ENCODE peak calls at places on chromosomes 2 and 18, in six cellular contexts. I, L, P, D, B and S are unnamed samples.
A peak's percentile ranks its signal among the peaks of the same experiment; 100 is the strongest.

GRCh38 chr2:236434593-236434992 is 135.0 kb upstream of the ACKR3 start:
- DNase-seq in D (no peak), I (no peak), L (no peak), P (no peak), B (no peak), S (no peak)

GRCh38 chr2:106956416-106956815 is 70.4 kb upstream of the ST6GAL2 start:
- DNase-seq in I (no peak), P (no peak), B (no peak), L (no peak), D (no peak), S (no peak)

GRCh38 chr2:134446431-134447091 is 192.7 kb downstream of the MGAT5 start:
- DNase-seq in D (no peak), I (no peak), L (no peak), P (no peak), B (no peak), S (no peak)

GRCh38 chr2:48482313-48482712 is 47.6 kb upstream of the STON1 start:
- DNase-seq in D (no peak), L (no peak), P (no peak), I (no peak), B (no peak), S (no peak)

GRCh38 chr2:204487447-204488229 is 57.6 kb upstream of the PARD3B start:
- DNase-seq in P (no peak), L (no peak), B (no peak), D (no peak), I (peak; percentile 22), S (no peak)

GRCh38 chr2:136407113-136407951 is 289.4 kb upstream of the CXCR4 start:
- DNase-seq in P (no peak), L (no peak), I (no peak), D (no peak), B (no peak), S (no peak)

GRCh38 chr18:67310826-67311225 is 205.7 kb downstream of the DSEL start:
- DNase-seq in L (no peak), B (no peak), D (no peak), P (no peak), I (no peak), S (no peak)

GRCh38 chr2:120736955-120737801 is 1.5 kb downstream of the GLI2 start:
- DNase-seq in D (no peak), L (no peak), P (peak; percentile 71), B (no peak), I (no peak), S (no peak)

GRCh38 chr18:27595121-27595848 is 410.2 kb upstream of the CHST9 start:
- DNase-seq in L (no peak), B (no peak), P (no peak), D (no peak), I (no peak), S (no peak)

GRCh38 chr2:33488178-33488690 is 11.8 kb downstream of the RASGRP3 start:
- DNase-seq in B (no peak), D (no peak), I (no peak), L (no peak), P (no peak), S (no peak)

GRCh38 chr18:60372598-60372997 is at the start of gene MC4R:
- DNase-seq in I (no peak), B (no peak), D (no peak), L (no peak), P (no peak), S (no peak)

GRCh38 chr18:71899707-71900483 is 644.2 kb downstream of the CBLN2 start:
- DNase-seq in P (no peak), B (no peak), I (no peak), L (no peak), D (no peak), S (no peak)

GRCh38 chr2:72676341-72677025 is 149.3 kb downstream of the EXOC6B start:
- DNase-seq in D (no peak), P (no peak), L (no peak), B (no peak), I (peak; percentile 6), S (no peak)

GRCh38 chr2:217886720-217887309 is 116.0 kb downstream of the TNS1 start:
- DNase-seq in D (peak; percentile 72), P (peak; percentile 47), B (no peak), I (peak; percentile 79), L (peak; percentile 71), S (peak; percentile 62)

GRCh38 chr2:149858214-149858613 is 270.6 kb upstream of the MMADHC start:
- DNase-seq in P (no peak), I (no peak), B (no peak), D (no peak), L (no peak), S (no peak)

GRCh38 chr2:134466141-134466540 is 212.3 kb downstream of the MGAT5 start:
- DNase-seq in L (no peak), I (peak; percentile 66), B (peak; percentile 11), P (no peak), D (peak; percentile 33), S (no peak)

GRCh38 chr2:24080721-24081120 is 3.9 kb downstream of the TP53I3 start:
- DNase-seq in D (no peak), L (no peak), I (no peak), P (no peak), B (no peak), S (no peak)

GRCh38 chr18:41378628-41379027 is 576.4 kb upstream of the PIK3C3 start:
- DNase-seq in L (no peak), I (no peak), P (no peak), D (no peak), B (no peak), S (no peak)

GRCh38 chr2:220850116-220850515 is 722.0 kb downstream of the EPHA4 start:
- DNase-seq in L (no peak), I (no peak), D (no peak), B (no peak), P (no peak), S (no peak)

GRCh38 chr2:12096425-12096824 is 350.0 kb downstream of the LPIN1 start:
- DNase-seq in I (no peak), L (no peak), B (no peak), D (no peak), P (peak; percentile 34), S (no peak)

GRCh38 chr2:134461511-134461910 is 207.6 kb downstream of the MGAT5 start:
- DNase-seq in B (no peak), L (no peak), P (no peak), I (no peak), D (no peak), S (no peak)

GRCh38 chr2:88171966-88172365 is 1.8 kb downstream of the THNSL2 start:
- DNase-seq in I (no peak), P (no peak), B (no peak), L (no peak), D (no peak), S (no peak)

GRCh38 chr2:214410128-214410775 is 602 bp upstream of the VWC2L start:
- DNase-seq in P (no peak), B (no peak), L (no peak), I (no peak), D (no peak), S (no peak)

GRCh38 chr2:28546242-28546641 is 50.4 kb downstream of the PLB1 start:
- DNase-seq in P (no peak), L (no peak), I (no peak), B (no peak), D (no peak), S (no peak)

GRCh38 chr2:28545590-28546195 is 49.8 kb downstream of the PLB1 start:
- DNase-seq in B (no peak), D (no peak), L (no peak), P (no peak), I (peak; percentile 23), S (no peak)

GRCh38 chr2:28544405-28544914 is 48.6 kb downstream of the PLB1 start:
- DNase-seq in I (peak; percentile 92), P (no peak), B (no peak), L (no peak), D (peak; percentile 20), S (no peak)

GRCh38 chr2:28544069-28544346 is 48.1 kb downstream of the PLB1 start:
- DNase-seq in D (no peak), B (no peak), P (no peak), L (no peak), I (peak; percentile 15), S (no peak)

GRCh38 chr2:28544915-28545589 is 49.2 kb downstream of the PLB1 start:
- DNase-seq in B (no peak), L (no peak), P (no peak), D (no peak), I (peak; percentile 85), S (no peak)
- TF ChIP-seq POLR2A in B (no peak), L (no peak), P (no peak), D (no peak), I (no peak), S (no peak)

GRCh38 chr2:232479341-232480200 is 8.1 kb downstream of the ECEL1 start:
- DNase-seq in B (no peak), L (no peak), I (peak; percentile 19), D (no peak), P (no peak), S (no peak)

GRCh38 chr2:232476045-232476444 is 11.6 kb downstream of the ECEL1 start:
- DNase-seq in I (no peak), D (no peak), B (no peak), P (no peak), L (no peak), S (peak; percentile 3)

GRCh38 chr2:232476791-232477190 is 10.8 kb downstream of the ECEL1 start:
- DNase-seq in B (no peak), I (no peak), D (no peak), P (no peak), L (no peak), S (no peak)

GRCh38 chr2:232478571-232479340 is 8.9 kb downstream of the ECEL1 start:
- DNase-seq in B (no peak), P (no peak), I (no peak), D (no peak), L (no peak), S (peak; percentile 10)

GRCh38 chr2:232477751-232478510 is 9.7 kb downstream of the ECEL1 start:
- DNase-seq in L (no peak), P (no peak), I (no peak), D (no peak), B (no peak), S (peak; percentile 12)
- TF ChIP-seq TAF1 in L (no peak), P (no peak), I (no peak), D (no peak), B (no peak), S (no peak)

DNA sequence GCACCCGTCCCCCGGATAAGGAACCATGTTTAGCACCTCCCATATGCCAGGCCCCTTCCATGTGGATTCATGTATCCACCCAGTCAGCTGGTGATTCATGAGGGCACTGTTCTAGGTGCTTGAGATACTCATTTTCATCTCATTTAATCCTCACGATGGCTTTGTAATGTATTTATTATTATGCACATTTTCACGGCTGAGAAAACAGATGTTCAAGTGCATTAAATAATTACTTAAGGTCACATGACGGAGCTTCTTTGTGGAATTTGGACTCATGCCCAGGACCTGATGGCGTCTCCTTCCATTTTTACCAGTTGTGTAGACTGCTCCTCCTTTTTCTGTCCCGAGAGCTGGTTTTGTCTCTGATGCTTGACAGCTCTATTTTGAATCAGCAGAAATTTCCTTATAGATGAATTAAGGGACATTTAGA is 72.2 kb upstream of the RBM44 start:
- DNase-seq in I (no peak), P (no peak), D (no peak), B (no peak), L (no peak), S (no peak)
- TF ChIP-seq POLR2AphosphoS5 in I (no peak), P (no peak), D (no peak), B (no peak), L (no peak), S (no peak)

GRCh38 chr18:70673834-70674233 is 385.0 kb downstream of the SOCS6 start:
- DNase-seq in D (no peak), L (no peak), B (no peak), P (no peak), I (no peak), S (no peak)
- TF ChIP-seq POLR2A in D (no peak), L (no peak), B (no peak), P (no peak), I (no peak), S (no peak)